ENCODE peak calls at places on chromosomes 5 and 9, in five cellular contexts. One of them, this sample, is unnamed. For H3K27me3 and H3K9me3, the result is how much of the 10 kb centered on the place peaks cover.

GRCh38 chr5:12883395-12883794 is 979.1 kb upstream of the CTNND2 start:
- DNase-seq in CD8-positive, alpha-beta memory T cell: no peak
- DNase-seq in naive thymus-derived CD4-positive, alpha-beta T cell: no peak
- DNase-seq in neuronal stem cell: no peak
- DNase-seq in neural progenitor cell: peak
- DNase-seq in this sample: no peak

GRCh38 chr5:119655081-119655480 is 25.7 kb downstream of the FAM170A start:
- DNase-seq in neural progenitor cell: no peak
- DNase-seq in CD8-positive, alpha-beta memory T cell: no peak
- DNase-seq in neuronal stem cell: no peak
- DNase-seq in naive thymus-derived CD4-positive, alpha-beta T cell: no peak
- DNase-seq in this sample: no peak

GRCh38 chr5:80255425-80255751 is 460 bp downstream of the SERINC5 start:
- DNase-seq in naive thymus-derived CD4-positive, alpha-beta T cell: peak
- DNase-seq in neural progenitor cell: peak
- DNase-seq in CD8-positive, alpha-beta memory T cell: no peak
- DNase-seq in neuronal stem cell: peak
- DNase-seq in this sample: peak

GRCh38 chr5:75214928-75215327 is 21.8 kb downstream of the ANKRD31 start:
- DNase-seq in neural progenitor cell: no peak
- DNase-seq in neuronal stem cell: no peak
- DNase-seq in naive thymus-derived CD4-positive, alpha-beta T cell: no peak
- DNase-seq in CD8-positive, alpha-beta memory T cell: no peak
- DNase-seq in this sample: no peak

GRCh38 chr9:100111235-100111634 is 12.2 kb downstream of the INVS start:
- DNase-seq in CD8-positive, alpha-beta memory T cell: no peak
- DNase-seq in neuronal stem cell: no peak
- DNase-seq in neural progenitor cell: no peak
- DNase-seq in naive thymus-derived CD4-positive, alpha-beta T cell: no peak
- DNase-seq in this sample: peak

GRCh38 chr5:115418788-115419187 is 122.3 kb upstream of the CCDC112 start:
- DNase-seq in neuronal stem cell: no peak
- DNase-seq in neural progenitor cell: no peak
- DNase-seq in naive thymus-derived CD4-positive, alpha-beta T cell: no peak
- DNase-seq in CD8-positive, alpha-beta memory T cell: no peak
- DNase-seq in this sample: no peak

GRCh38 chr9:76162751-76163500 is 231.3 kb downstream of the RFK start:
- DNase-seq in neural progenitor cell: no peak
- DNase-seq in CD8-positive, alpha-beta memory T cell: no peak
- DNase-seq in naive thymus-derived CD4-positive, alpha-beta T cell: no peak
- DNase-seq in neuronal stem cell: no peak
- DNase-seq in this sample: peak

GRCh38 chr9:99109522-99109921 is 4.6 kb downstream of the TGFBR1 start:
- DNase-seq in neural progenitor cell: no peak
- DNase-seq in neuronal stem cell: no peak
- DNase-seq in naive thymus-derived CD4-positive, alpha-beta T cell: no peak
- DNase-seq in CD8-positive, alpha-beta memory T cell: no peak
- DNase-seq in this sample: peak

GRCh38 chr5:125317546-125317995 is 571.1 kb upstream of the ZNF608 start:
- DNase-seq in neural progenitor cell: peak
- DNase-seq in naive thymus-derived CD4-positive, alpha-beta T cell: no peak
- DNase-seq in neuronal stem cell: peak
- DNase-seq in CD8-positive, alpha-beta memory T cell: no peak
- DNase-seq in this sample: no peak

GRCh38 chr5:96861044-96861443 is 15.3 kb upstream of the ERAP2 start:
- DNase-seq in neuronal stem cell: no peak
- DNase-seq in naive thymus-derived CD4-positive, alpha-beta T cell: no peak
- DNase-seq in CD8-positive, alpha-beta memory T cell: no peak
- DNase-seq in neural progenitor cell: peak
- DNase-seq in this sample: no peak

GRCh38 chr5:41524174-41524573 is 13.8 kb upstream of the PLCXD3 start:
- DNase-seq in naive thymus-derived CD4-positive, alpha-beta T cell: no peak
- DNase-seq in neuronal stem cell: no peak
- DNase-seq in neural progenitor cell: peak
- DNase-seq in CD8-positive, alpha-beta memory T cell: no peak
- DNase-seq in this sample: peak

GRCh38 chr5:88785396-88786216 is 97.4 kb downstream of the MEF2C start:
- DNase-seq in CD8-positive, alpha-beta memory T cell: no peak
- DNase-seq in naive thymus-derived CD4-positive, alpha-beta T cell: no peak
- DNase-seq in neural progenitor cell: peak
- DNase-seq in neuronal stem cell: no peak
- DNase-seq in this sample: peak
- H3K4me3 ChIP-seq in CD8-positive, alpha-beta memory T cell: no peak
- H3K4me3 ChIP-seq in naive thymus-derived CD4-positive, alpha-beta T cell: no peak
- H3K4me3 ChIP-seq in neural progenitor cell: no peak
- H3K4me3 ChIP-seq in neuronal stem cell: no peak
- H3K4me3 ChIP-seq in this sample: peak

DNA sequence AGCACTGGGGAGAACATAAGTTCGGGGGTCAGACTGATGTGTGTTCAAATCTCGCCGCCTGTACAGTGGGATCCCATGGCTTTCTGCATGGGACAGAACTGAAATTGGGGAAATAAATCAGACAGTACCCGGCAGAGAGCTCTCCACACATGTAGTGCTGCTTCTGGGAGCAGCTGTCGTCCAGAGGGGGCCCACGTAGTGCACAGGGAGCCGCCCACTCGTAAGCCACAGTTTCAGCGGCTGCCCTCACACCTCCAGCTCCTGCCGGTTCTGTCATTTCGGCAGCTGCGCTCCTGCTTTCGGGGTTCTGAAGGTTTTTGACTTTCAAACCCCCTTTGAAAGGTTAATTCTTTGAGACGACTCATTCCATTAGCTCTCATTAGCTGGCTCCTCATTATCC is 83.1 kb downstream of the OLFM1 start:
- DNase-seq in neuronal stem cell: no peak
- DNase-seq in CD8-positive, alpha-beta memory T cell: no peak
- DNase-seq in neural progenitor cell: no peak
- DNase-seq in naive thymus-derived CD4-positive, alpha-beta T cell: no peak
- DNase-seq in this sample: no peak
- H3K27me3 ChIP-seq in neuronal stem cell: under half
- H3K27me3 ChIP-seq in CD8-positive, alpha-beta memory T cell: under half
- H3K27me3 ChIP-seq in neural progenitor cell: under half
- H3K27me3 ChIP-seq in naive thymus-derived CD4-positive, alpha-beta T cell: under half
- H3K27me3 ChIP-seq in this sample: under half

DNA sequence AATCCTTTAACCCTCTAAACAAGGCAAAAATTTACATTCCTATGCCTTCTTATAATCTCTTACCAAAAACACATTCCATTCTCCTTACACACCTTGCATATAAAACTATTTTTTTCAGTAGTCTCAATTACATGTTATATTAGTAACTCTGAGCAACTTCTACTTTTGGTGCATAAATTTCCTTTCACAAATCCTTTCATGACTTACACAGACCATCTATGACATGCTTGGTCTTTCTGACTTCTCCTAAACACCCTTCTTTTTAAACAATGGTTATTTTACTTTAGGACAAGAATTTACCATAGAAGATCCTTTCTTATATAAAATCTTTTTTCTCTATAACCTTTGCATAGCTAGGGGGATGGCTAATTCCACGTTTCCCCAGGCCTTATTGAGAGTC is 208.0 kb upstream of the ARRDC3 start:
- DNase-seq in neural progenitor cell: peak
- DNase-seq in CD8-positive, alpha-beta memory T cell: no peak
- DNase-seq in naive thymus-derived CD4-positive, alpha-beta T cell: no peak
- DNase-seq in neuronal stem cell: peak
- DNase-seq in this sample: no peak
- H3K9me3 ChIP-seq in neural progenitor cell: under half
- H3K9me3 ChIP-seq in CD8-positive, alpha-beta memory T cell: under half
- H3K9me3 ChIP-seq in naive thymus-derived CD4-positive, alpha-beta T cell: under half
- H3K9me3 ChIP-seq in neuronal stem cell: under half
- H3K9me3 ChIP-seq in this sample: under half

DNA sequence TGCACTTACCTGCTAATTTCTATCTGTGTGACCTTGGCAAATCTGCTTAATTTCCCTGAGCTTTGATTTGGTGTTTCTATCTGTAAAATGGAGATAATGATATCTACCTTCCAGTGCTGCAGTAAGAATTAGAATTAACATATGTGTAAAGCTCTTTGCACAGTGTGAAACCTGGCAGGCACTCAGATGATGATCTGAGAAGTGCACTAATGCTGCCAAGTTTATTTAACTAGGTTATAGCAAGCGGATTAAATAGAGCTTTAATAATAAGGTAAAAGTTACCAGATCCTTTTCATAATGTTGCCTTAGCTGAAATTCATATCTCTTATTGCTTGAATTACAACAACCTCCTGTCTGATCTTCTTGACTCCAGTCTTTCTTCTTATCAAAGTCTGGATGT is 315.3 kb upstream of the CD180 start:
- DNase-seq in CD8-positive, alpha-beta memory T cell: no peak
- DNase-seq in neural progenitor cell: no peak
- DNase-seq in neuronal stem cell: no peak
- DNase-seq in naive thymus-derived CD4-positive, alpha-beta T cell: no peak
- DNase-seq in this sample: no peak
- H3K4me3 ChIP-seq in CD8-positive, alpha-beta memory T cell: no peak
- H3K4me3 ChIP-seq in neural progenitor cell: no peak
- H3K4me3 ChIP-seq in neuronal stem cell: no peak
- H3K4me3 ChIP-seq in naive thymus-derived CD4-positive, alpha-beta T cell: no peak
- H3K4me3 ChIP-seq in this sample: no peak

GRCh38 chr5:949275-949543 is 56.5 kb downstream of the TRIP13 start:
- DNase-seq in neuronal stem cell: no peak
- DNase-seq in naive thymus-derived CD4-positive, alpha-beta T cell: no peak
- DNase-seq in CD8-positive, alpha-beta memory T cell: no peak
- DNase-seq in neural progenitor cell: no peak
- DNase-seq in this sample: no peak
- H3K27me3 ChIP-seq in neuronal stem cell: under half
- H3K27me3 ChIP-seq in naive thymus-derived CD4-positive, alpha-beta T cell: under half
- H3K27me3 ChIP-seq in CD8-positive, alpha-beta memory T cell: under half
- H3K27me3 ChIP-seq in neural progenitor cell: under half
- H3K27me3 ChIP-seq in this sample: half or more

GRCh38 chr5:27900761-27901160 is 862.4 kb upstream of the CDH9 start:
- DNase-seq in CD8-positive, alpha-beta memory T cell: no peak
- DNase-seq in neural progenitor cell: no peak
- DNase-seq in naive thymus-derived CD4-positive, alpha-beta T cell: no peak
- DNase-seq in neuronal stem cell: no peak
- DNase-seq in this sample: no peak
- H3K9me3 ChIP-seq in CD8-positive, alpha-beta memory T cell: under half
- H3K9me3 ChIP-seq in neural progenitor cell: under half
- H3K9me3 ChIP-seq in naive thymus-derived CD4-positive, alpha-beta T cell: under half
- H3K9me3 ChIP-seq in neuronal stem cell: under half
- H3K9me3 ChIP-seq in this sample: under half

GRCh38 chr9:107387401-107387800 is 102.2 kb downstream of the KLF4 start:
- DNase-seq in CD8-positive, alpha-beta memory T cell: no peak
- DNase-seq in neural progenitor cell: no peak
- DNase-seq in neuronal stem cell: no peak
- DNase-seq in naive thymus-derived CD4-positive, alpha-beta T cell: no peak
- DNase-seq in this sample: no peak

GRCh38 chr9:107390319-107390718 is 99.2 kb downstream of the KLF4 start:
- DNase-seq in CD8-positive, alpha-beta memory T cell: no peak
- DNase-seq in naive thymus-derived CD4-positive, alpha-beta T cell: no peak
- DNase-seq in neural progenitor cell: no peak
- DNase-seq in neuronal stem cell: no peak
- DNase-seq in this sample: no peak

GRCh38 chr9:107388890-107389289 is 100.7 kb downstream of the KLF4 start:
- DNase-seq in CD8-positive, alpha-beta memory T cell: no peak
- DNase-seq in neural progenitor cell: no peak
- DNase-seq in neuronal stem cell: no peak
- DNase-seq in naive thymus-derived CD4-positive, alpha-beta T cell: no peak
- DNase-seq in this sample: no peak

GRCh38 chr9:107390806-107391205 is 98.8 kb downstream of the KLF4 start:
- DNase-seq in naive thymus-derived CD4-positive, alpha-beta T cell: no peak
- DNase-seq in neuronal stem cell: no peak
- DNase-seq in CD8-positive, alpha-beta memory T cell: no peak
- DNase-seq in neural progenitor cell: no peak
- DNase-seq in this sample: no peak

DNA sequence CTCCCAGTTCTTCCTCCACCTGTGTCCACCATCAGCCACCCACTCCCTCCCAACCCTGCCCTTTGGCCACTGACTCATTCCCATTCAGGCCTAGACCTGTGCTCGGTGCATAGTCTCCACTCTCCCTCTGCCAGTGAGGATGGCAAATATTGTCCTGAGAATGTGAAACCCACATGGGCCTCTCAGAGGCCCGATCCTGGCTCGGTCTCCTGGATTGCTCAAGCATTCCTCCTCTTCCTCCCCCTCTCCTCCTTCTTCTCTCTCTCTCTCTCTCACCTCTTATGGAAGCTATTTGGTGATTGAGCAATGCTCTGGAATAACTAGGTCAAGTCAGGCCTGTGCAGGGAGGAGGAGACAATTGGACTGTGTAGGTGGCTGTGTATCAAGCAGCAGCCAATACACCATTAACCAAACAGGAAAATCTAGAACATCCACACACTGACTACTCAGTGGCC is 99.9 kb downstream of the KLF4 start:
- DNase-seq in neuronal stem cell: no peak
- DNase-seq in CD8-positive, alpha-beta memory T cell: no peak
- DNase-seq in neural progenitor cell: no peak
- DNase-seq in naive thymus-derived CD4-positive, alpha-beta T cell: no peak
- DNase-seq in this sample: peak
- H3K4me3 ChIP-seq in neuronal stem cell: no peak
- H3K4me3 ChIP-seq in CD8-positive, alpha-beta memory T cell: no peak
- H3K4me3 ChIP-seq in neural progenitor cell: no peak
- H3K4me3 ChIP-seq in naive thymus-derived CD4-positive, alpha-beta T cell: no peak
- H3K4me3 ChIP-seq in this sample: no peak

GRCh38 chr5:55222819-55223124 is 4.3 kb downstream of the MCIDAS start:
- DNase-seq in naive thymus-derived CD4-positive, alpha-beta T cell: no peak
- DNase-seq in CD8-positive, alpha-beta memory T cell: no peak
- DNase-seq in neuronal stem cell: no peak
- DNase-seq in neural progenitor cell: no peak
- DNase-seq in this sample: no peak
- H3K27me3 ChIP-seq in naive thymus-derived CD4-positive, alpha-beta T cell: under half
- H3K27me3 ChIP-seq in CD8-positive, alpha-beta memory T cell: half or more
- H3K27me3 ChIP-seq in neuronal stem cell: under half
- H3K27me3 ChIP-seq in neural progenitor cell: half or more
- H3K27me3 ChIP-seq in this sample: half or more